ENCODE peak calls at places on chromosomes 6 and 20, in nine cellular contexts. O is choroid plexus epithelial cell, Y is uterus, P is left ventricle myocardium inferior, G is AG04450, J is A549, L is GM12865, X is lower lobe of right lung, Z is vagina. D is an unnamed sample.

GRCh38 chr6:121748376-121748775 is 312.9 kb downstream of the GJA1 start:
- DNase-seq in G (no peak), L (no peak), J (no peak), Y (no peak), Z (no peak), O (peak; percentile 31), P (no peak), X (no peak), D (peak; percentile 43)

GRCh38 chr20:6908673-6909072 is 141.2 kb downstream of the BMP2 start:
- DNase-seq in X (no peak), O (no peak), J (no peak), Z (no peak), Y (no peak), G (no peak), L (no peak), P (no peak), D (no peak)

GRCh38 chr6:89412071-89413005 is at the start of gene RRAGD:
- DNase-seq in G (no peak), Z (no peak), J (peak; percentile 50), P (peak; percentile 78), L (peak; percentile 80), X (peak; percentile 88), Y (peak; percentile 35), O (no peak), D (peak; percentile 14)

GRCh38 chr20:57662313-57663240 is 42.4 kb upstream of the ZBP1 start:
- DNase-seq in Y (peak; percentile 15), J (no peak), X (peak; percentile 43), Z (no peak), L (no peak), G (no peak), P (peak; percentile 10), O (no peak), D (no peak)

GRCh38 chr20:3679749-3680700 is 1.8 kb downstream of the ADAM33 start:
- DNase-seq in G (peak; percentile 27), J (no peak), L (no peak), O (peak; percentile 76), Y (peak; percentile 89), X (no peak), Z (no peak), P (peak; percentile 56), D (peak; percentile 86)

GRCh38 chr6:168388641-168389633 is 52.0 kb upstream of the SMOC2 start:
- DNase-seq in O (no peak), X (no peak), L (no peak), G (no peak), Y (no peak), P (no peak), Z (no peak), J (no peak), D (no peak)

GRCh38 chr6:52503344-52503747 is 73.5 kb downstream of the TRAM2 start:
- DNase-seq in L (no peak), Y (no peak), X (no peak), J (no peak), O (no peak), P (peak; percentile 34), Z (no peak), G (no peak), D (no peak)

GRCh38 chr20:8693709-8694108 is 375.2 kb upstream of the PLCB4 start:
- DNase-seq in G (peak; percentile 64), O (peak; percentile 37), Z (no peak), P (no peak), X (no peak), Y (no peak), J (no peak), L (no peak), D (peak; percentile 62)

GRCh38 chr6:118551063-118551672 is 3.1 kb downstream of the PLN start:
- DNase-seq in O (peak; percentile 87), L (peak; percentile 47), J (peak; percentile 17), P (no peak), Z (no peak), Y (no peak), G (peak; percentile 44), X (no peak), D (peak; percentile 63)

GRCh38 chr6:147614501-147614900 is 106.0 kb downstream of the SAMD5 start:
- DNase-seq in G (no peak), O (peak; percentile 16), Y (no peak), P (no peak), X (no peak), J (no peak), L (no peak), Z (no peak), D (no peak)

GRCh38 chr20:44295995-44296394 is 15.0 kb downstream of the FITM2 start:
- DNase-seq in P (peak; percentile 37), J (no peak), O (no peak), Z (no peak), Y (no peak), L (no peak), G (no peak), X (peak; percentile 77), D (no peak)

GRCh38 chr6:63403725-63404124 is 83.9 kb upstream of the LGSN start:
- DNase-seq in Y (no peak), X (no peak), O (no peak), L (no peak), P (no peak), Z (no peak), J (no peak), G (no peak), D (no peak)

GRCh38 chr20:59988141-59988540 is 29.9 kb downstream of the CDH26 start:
- DNase-seq in J (peak; percentile 46), G (no peak), L (no peak), Y (no peak), P (no peak), X (peak; percentile 72), Z (no peak), O (no peak), D (no peak)

GRCh38 chr20:39661833-39662232 is 699.7 kb downstream of the DHX35 start:
- DNase-seq in P (no peak), X (no peak), L (no peak), G (no peak), Y (no peak), Z (peak; percentile 16), J (no peak), O (peak; percentile 23), D (no peak)

GRCh38 chr20:59785986-59786753 is 147.3 kb downstream of the SYCP2 start:
- DNase-seq in Y (no peak), X (no peak), O (no peak), Z (peak; percentile 69), P (no peak), J (no peak), G (no peak), L (no peak), D (no peak)

GRCh38 chr20:56802805-56803204 is 173.7 kb downstream of the TFAP2C start:
- DNase-seq in P (no peak), O (no peak), G (no peak), L (no peak), J (no peak), X (no peak), Z (no peak), Y (no peak), D (no peak)

DNA sequence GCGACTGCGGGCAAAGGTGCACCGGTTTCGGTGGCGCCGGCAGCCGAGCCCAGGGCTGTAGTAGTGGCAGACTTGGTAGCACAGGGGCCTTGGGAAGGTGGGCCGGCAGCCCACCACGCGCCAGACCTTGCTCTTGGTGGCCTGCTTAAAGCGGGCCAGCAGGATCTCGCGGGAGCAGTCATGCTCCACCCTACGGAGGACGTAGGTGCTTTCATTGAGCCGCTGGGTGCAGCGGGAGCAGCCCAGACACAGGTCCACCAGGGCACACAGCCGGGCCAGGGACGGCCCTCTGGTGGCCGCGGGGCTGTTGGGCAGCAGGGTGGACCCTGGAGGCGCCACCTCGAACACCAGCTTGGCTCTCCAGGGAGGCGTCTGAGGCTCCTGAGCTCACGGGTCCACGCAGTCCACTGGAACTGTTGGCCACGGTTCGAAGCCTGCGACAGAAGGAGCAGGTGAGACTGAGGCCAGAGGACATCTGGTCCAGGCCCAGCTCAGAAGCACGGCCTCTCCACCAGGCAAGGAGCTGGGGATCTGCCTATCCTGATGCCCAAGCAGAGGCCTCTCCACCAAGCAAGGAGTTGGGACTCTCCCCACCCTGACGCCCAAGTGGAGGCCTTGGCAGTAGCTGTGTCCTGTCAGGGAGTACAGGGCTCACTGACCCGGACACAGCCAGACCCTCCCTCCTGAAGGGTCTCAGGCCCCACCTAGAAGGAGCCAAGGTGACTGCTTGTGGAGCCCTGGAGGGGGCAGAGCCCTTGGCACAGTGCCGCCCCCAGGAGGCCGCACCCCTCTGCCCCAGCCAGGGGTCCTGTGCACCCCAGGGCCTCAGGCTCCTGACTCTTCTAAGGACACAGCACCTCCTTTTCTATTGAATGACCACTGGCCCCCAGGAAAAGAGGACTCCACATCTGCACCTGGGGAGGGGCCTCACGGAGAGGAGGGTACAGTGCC is 976 bp downstream of the HELZ2 start:
- DNase-seq in O (no peak), X (no peak), Z (no peak), G (no peak), J (peak; percentile 30), P (no peak), Y (no peak), L (no peak), D (no peak)
- TF ChIP-seq CTCF in O (peak; percentile 31), X (no peak), Z (no peak), G (peak; percentile 18), J (peak; percentile 10), P (no peak), Y (no peak), L (peak; percentile 10), D (peak; percentile 21)

GRCh38 chr20:51720854-51721253 is 47.3 kb downstream of the ATP9A start:
- DNase-seq in G (no peak), Z (no peak), O (no peak), Y (no peak), L (no peak), X (no peak), J (no peak), P (no peak), D (no peak)
- H3K4me3 ChIP-seq in G (no peak overlapping the region), Z (no peak overlapping the region), O (no peak overlapping the region), Y (no peak overlapping the region), L (no peak overlapping the region), X (no peak overlapping the region), J (no peak overlapping the region), P (no peak overlapping the region), D (no peak overlapping the region)

GRCh38 chr20:62210496-62210855 is 9.6 kb downstream of the HRH3 start:
- DNase-seq in G (no peak), X (no peak), Y (no peak), Z (no peak), L (no peak), O (no peak), P (no peak), J (no peak), D (no peak)
- TF ChIP-seq CTCF in G (no peak), X (no peak), Y (no peak), Z (no peak), L (no peak), O (no peak), P (no peak), J (no peak), D (no peak)

GRCh38 chr20:41314386-41314785 is 3.1 kb downstream of the ZHX3 start:
- DNase-seq in O (no peak), G (no peak), L (no peak), J (no peak), Z (no peak), Y (no peak), P (no peak), X (no peak), D (no peak)

GRCh38 chr20:41316602-41317535 is 662 bp downstream of the ZHX3 start:
- DNase-seq in L (peak; percentile 69), Y (peak; percentile 82), X (peak; percentile 85), G (peak; percentile 80), Z (peak; percentile 87), J (peak; percentile 87), P (peak; percentile 87), O (peak; percentile 85), D (peak; percentile 78)

GRCh38 chr20:41317536-41318270 is at the start of gene ZHX3:
- DNase-seq in J (peak; percentile 90), P (peak; percentile 97), L (peak; percentile 98), G (peak; percentile 90), O (peak; percentile 98), Y (peak; percentile 96), Z (peak; percentile 96), X (peak; percentile 97), D (peak; percentile 96)

GRCh38 chr20:41318271-41318649 is 729 bp upstream of the ZHX3 start:
- DNase-seq in Y (no peak), P (no peak), O (no peak), L (no peak), G (no peak), X (no peak), Z (peak; percentile 77), J (no peak), D (no peak)

GRCh38 chr20:41316009-41316408 is 1.5 kb downstream of the ZHX3 start:
- DNase-seq in G (no peak), L (no peak), Y (no peak), P (no peak), J (no peak), O (no peak), Z (peak; percentile 8), X (no peak), D (no peak)
- H3K4me3 ChIP-seq in G (peak overlapping the region; percentile 90), L (no peak overlapping the region), Y (peak overlapping the region; percentile 96), P (peak overlapping the region; percentile 84), J (no peak overlapping the region), O (peak overlapping the region; percentile 64), Z (peak overlapping the region; percentile 95), X (peak overlapping the region; percentile 79), D (peak overlapping the region; percentile 89)